ENCODE peak calls at places on chromosomes 5 and 9, in seven cellular contexts. W is memory B cell, M is amniotic stem cell, Z is neural progenitor cell, L is tibial artery, J is AG08396, S is aorta. U is an unnamed sample.

GRCh38 chr9:94156549-94157407 is 72.5 kb downstream of the PTPDC1 start:
- DNase-seq in W (no peak), J (no peak), Z (no peak), L (peak; percentile 77), S (peak; percentile 80), M (no peak), U (peak; percentile 73)

GRCh38 chr5:107270561-107270960 is 400.2 kb downstream of the EFNA5 start:
- DNase-seq in L (no peak), Z (no peak), S (no peak), W (no peak), M (no peak), J (no peak), U (no peak)

GRCh38 chr5:11384441-11385250 is 519.6 kb downstream of the CTNND2 start:
- DNase-seq in Z (peak; percentile 55), J (no peak), M (no peak), W (no peak), S (no peak), L (no peak), U (peak; percentile 19)

GRCh38 chr9:113886471-113886870 is 10.4 kb downstream of the ZNF618 start:
- DNase-seq in M (no peak), L (no peak), S (no peak), W (no peak), J (no peak), Z (peak; percentile 60), U (no peak)

GRCh38 chr9:87892956-87893355 is 10.3 kb downstream of the SPATA31E1 start:
- DNase-seq in S (no peak), J (no peak), L (no peak), M (no peak), Z (no peak), W (no peak), U (no peak)

GRCh38 chr9:114532561-114533237 is 27.4 kb upstream of the WHRN start:
- DNase-seq in M (no peak), W (no peak), Z (no peak), L (no peak), S (no peak), J (no peak), U (no peak)

GRCh38 chr9:86250123-86250522 is 9.3 kb downstream of the C9orf153 start:
- DNase-seq in J (no peak), S (no peak), L (no peak), M (no peak), Z (no peak), W (no peak), U (no peak)

GRCh38 chr9:83473488-83473971 is 64.7 kb downstream of the FRMD3 start:
- DNase-seq in S (no peak), L (no peak), M (no peak), J (no peak), W (no peak), Z (no peak), U (no peak)

GRCh38 chr9:129464972-129465833 is 155.7 kb downstream of the C9orf50 start:
- DNase-seq in Z (no peak), L (peak; percentile 29), W (no peak), M (no peak), J (peak; percentile 59), S (no peak), U (no peak)

GRCh38 chr9:33123632-33124031 is 43.5 kb downstream of the B4GALT1 start:
- DNase-seq in L (no peak), Z (no peak), M (no peak), W (no peak), S (peak; percentile 69), J (no peak), U (no peak)

GRCh38 chr9:109733690-109734089 is 46.3 kb upstream of the PALM2AKAP2 start:
- DNase-seq in L (no peak), M (peak; percentile 45), Z (no peak), S (no peak), W (no peak), J (peak; percentile 45), U (no peak)

GRCh38 chr9:13083973-13084528 is 195.4 kb downstream of the MPDZ start:
- DNase-seq in W (no peak), S (no peak), Z (no peak), M (peak; percentile 26), J (peak; percentile 21), L (no peak), U (no peak)

GRCh38 chr5:67678594-67678993 is 482.0 kb upstream of the CD180 start:
- DNase-seq in M (no peak), S (no peak), W (no peak), L (no peak), J (no peak), Z (no peak), U (no peak)

GRCh38 chr5:34522599-34523381 is 133.3 kb upstream of the RAI14 start:
- DNase-seq in L (peak; percentile 77), Z (peak; percentile 91), M (peak; percentile 81), J (peak; percentile 61), W (peak; percentile 44), S (peak; percentile 79), U (peak; percentile 54)

GRCh38 chr5:139873033-139873794 is 77.6 kb downstream of the PSD2 start:
- DNase-seq in L (no peak), W (no peak), Z (no peak), J (no peak), S (no peak), M (no peak), U (peak; percentile 34)

GRCh38 chr5:143114481-143114880 is 289.0 kb downstream of the NR3C1 start:
- DNase-seq in S (no peak), Z (no peak), M (no peak), J (no peak), W (no peak), L (no peak), U (no peak)

GRCh38 chr5:72849546-72849945 is 33.1 kb downstream of the TNPO1 start:
- DNase-seq in S (no peak), L (no peak), M (no peak), Z (no peak), W (no peak), J (no peak), U (no peak)

GRCh38 chr5:155455791-155456514 is 442.4 kb downstream of the KIF4B start:
- DNase-seq in M (no peak), Z (no peak), J (no peak), S (no peak), L (no peak), W (no peak), U (no peak)

GRCh38 chr5:8848997-8849585 is 696.8 kb downstream of the SEMA5A start:
- DNase-seq in M (peak; percentile 65), L (no peak), J (peak; percentile 74), Z (no peak), S (no peak), W (no peak), U (no peak)

GRCh38 chr5:42518595-42519067 is 95.4 kb downstream of the GHR start:
- DNase-seq in M (no peak), Z (no peak), S (no peak), J (no peak), L (peak; percentile 56), W (no peak), U (no peak)

GRCh38 chr9:124852121-124852828 is 985 bp upstream of the WDR38 start:
- DNase-seq in M (no peak), S (no peak), W (no peak), Z (no peak), J (no peak), L (no peak), U (no peak)

GRCh38 chr9:27352457-27353188 is 55.7 kb upstream of the EQTN start:
- DNase-seq in S (no peak), J (no peak), W (no peak), L (no peak), Z (no peak), M (no peak), U (no peak)

GRCh38 chr5:143471041-143471509 is 67.6 kb upstream of the NR3C1 start:
- DNase-seq in W (no peak), L (no peak), J (peak; percentile 72), Z (no peak), M (no peak), S (no peak), U (no peak)

GRCh38 chr5:68762201-68762600 is 331.6 kb upstream of the SLC30A5 start:
- DNase-seq in S (no peak), Z (no peak), W (no peak), J (no peak), L (no peak), M (no peak), U (no peak)